ENCODE peak calls at places on chromosomes 13 and 19, in eight cellular contexts. Z is neural crest cell, S is endodermal cell, L is astrocyte, X is body of pancreas, Y is colonic mucosa, B is mesothelial cell of epicardium, P is BE2C. C is an unnamed sample.
A peak's percentile ranks its signal among the peaks of the same experiment; 100 is the strongest.

GRCh38 chr13:33367186-33367895 is 81.8 kb upstream of the STARD13 start:
- DNase-seq in P (no peak), S (no peak), X (no peak), Y (no peak), B (no peak), L (no peak), Z (no peak), C (no peak)

GRCh38 chr13:42393573-42394360 is 121.8 kb downstream of the AKAP11 start:
- DNase-seq in B (no peak), S (no peak), Z (no peak), L (no peak), Y (no peak), P (no peak), X (no peak), C (no peak)

GRCh38 chr13:39202746-39203145 is 164.5 kb downstream of the NHLRC3 start:
- DNase-seq in S (no peak), B (no peak), Y (no peak), X (no peak), Z (no peak), P (no peak), L (no peak), C (no peak)

GRCh38 chr19:16330811-16331690 is 6.4 kb downstream of the KLF2 start:
- DNase-seq in L (no peak), X (no peak), Y (no peak), B (no peak), Z (no peak), P (no peak), S (no peak), C (no peak)

GRCh38 chr19:18674616-18675015 is 8.9 kb upstream of the CRTC1 start:
- DNase-seq in Y (no peak), L (peak; percentile 27), B (no peak), X (no peak), P (no peak), S (no peak), Z (no peak), C (no peak)

GRCh38 chr13:114128624-114129522 is 3.5 kb downstream of the RASA3 start:
- DNase-seq in S (no peak), P (no peak), Y (peak; percentile 67), B (no peak), L (peak; percentile 95), X (peak; percentile 48), Z (no peak), C (no peak)

GRCh38 chr13:43132228-43132627 is 108.8 kb downstream of the DNAJC15 start:
- DNase-seq in L (peak; percentile 36), S (peak; percentile 87), P (peak; percentile 47), Z (no peak), X (peak; percentile 27), B (no peak), Y (peak; percentile 25), C (no peak)

GRCh38 chr19:30342901-30343300 is 29.3 kb upstream of the ZNF536 start:
- DNase-seq in Y (no peak), X (no peak), L (no peak), Z (no peak), B (no peak), S (no peak), P (no peak), C (no peak)

GRCh38 chr19:45613926-45614725 is 12.1 kb upstream of the GPR4 start:
- DNase-seq in S (no peak), L (peak; percentile 86), P (no peak), Y (peak; percentile 83), X (no peak), B (no peak), Z (no peak), C (no peak)

GRCh38 chr19:58237324-58237723 is 8.6 kb downstream of the ZNF544 start:
- DNase-seq in Z (no peak), P (no peak), Y (no peak), X (no peak), S (no peak), B (no peak), L (no peak), C (no peak)

GRCh38 chr13:76709851-76710250 is 176.4 kb downstream of the KCTD12 start:
- DNase-seq in Y (no peak), S (no peak), Z (no peak), X (no peak), L (peak; percentile 18), B (no peak), P (no peak), C (no peak)

GRCh38 chr13:23707674-23708073 is 137.5 kb downstream of the TNFRSF19 start:
- DNase-seq in Z (no peak), X (peak; percentile 32), P (no peak), S (no peak), Y (no peak), L (no peak), B (no peak), C (no peak)
- TF ChIP-seq CTCF in Z (peak; percentile 26), X (peak; percentile 21), P (peak; percentile 36), S (peak; percentile 56), Y (no peak), L (peak; percentile 3), B (no peak), C (no peak)

DNA sequence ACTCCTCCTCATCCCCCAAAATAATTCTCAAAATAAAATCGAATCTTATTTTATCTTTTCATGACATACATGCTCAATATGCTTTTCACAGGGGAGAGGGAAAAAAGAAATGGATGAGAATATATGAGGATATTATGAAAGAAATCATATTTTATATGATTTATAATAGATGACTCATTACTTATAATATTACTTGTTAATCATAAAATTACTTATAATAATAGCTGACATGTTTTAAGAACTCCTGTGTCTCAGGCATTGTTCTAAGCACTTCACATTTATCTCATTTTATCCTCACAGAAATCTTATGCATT is 3.0 kb upstream of the CEACAM3 start:
- DNase-seq in X (no peak), S (no peak), Z (no peak), Y (no peak), B (no peak), L (no peak), P (no peak), C (no peak)
- TF ChIP-seq CTCF in X (no peak), S (no peak), Z (peak; percentile 13), Y (no peak), B (no peak), L (no peak), P (no peak), C (peak; percentile 12)

DNA sequence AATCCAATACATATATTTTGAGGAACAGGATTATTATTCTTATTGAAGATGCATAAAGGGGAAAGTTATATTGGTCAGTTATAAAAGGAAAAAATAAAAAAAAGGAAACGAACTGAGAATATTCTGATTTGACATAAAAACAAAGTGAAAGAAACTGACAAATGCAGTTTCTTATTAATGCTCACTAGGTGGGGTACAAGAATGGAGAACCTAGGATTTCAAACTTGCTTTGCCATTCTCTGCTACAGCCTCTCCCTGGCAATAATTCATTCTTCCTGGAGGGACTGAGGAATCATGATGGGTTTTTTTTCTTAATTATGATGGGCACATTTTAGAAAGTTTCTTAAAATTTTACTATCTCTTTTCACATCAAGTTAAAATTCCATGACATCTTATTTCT is 154.9 kb downstream of the PCDH9 start:
- DNase-seq in X (no peak), B (no peak), Z (no peak), S (no peak), P (no peak), Y (no peak), L (no peak), C (no peak)
- TF ChIP-seq CTCF in X (peak; percentile 16), B (no peak), Z (peak; percentile 14), S (peak; percentile 60), P (peak; percentile 37), Y (no peak), L (no peak), C (no peak)

GRCh38 chr13:111027481-111028439 is 87.3 kb upstream of the ARHGEF7 start:
- DNase-seq in S (no peak), P (no peak), L (no peak), Y (no peak), B (no peak), X (no peak), Z (no peak), C (no peak)

GRCh38 chr13:111021270-111021669 is 93.8 kb upstream of the ARHGEF7 start:
- DNase-seq in B (no peak), L (no peak), Z (no peak), X (no peak), P (no peak), Y (no peak), S (no peak), C (no peak)

GRCh38 chr13:111022886-111023285 is 92.2 kb upstream of the ARHGEF7 start:
- DNase-seq in Y (no peak), X (no peak), B (no peak), S (no peak), Z (no peak), P (no peak), L (no peak), C (no peak)

GRCh38 chr13:111022241-111022640 is 92.9 kb upstream of the ARHGEF7 start:
- DNase-seq in P (no peak), S (no peak), Y (no peak), B (no peak), L (no peak), X (no peak), Z (no peak), C (no peak)

DNA sequence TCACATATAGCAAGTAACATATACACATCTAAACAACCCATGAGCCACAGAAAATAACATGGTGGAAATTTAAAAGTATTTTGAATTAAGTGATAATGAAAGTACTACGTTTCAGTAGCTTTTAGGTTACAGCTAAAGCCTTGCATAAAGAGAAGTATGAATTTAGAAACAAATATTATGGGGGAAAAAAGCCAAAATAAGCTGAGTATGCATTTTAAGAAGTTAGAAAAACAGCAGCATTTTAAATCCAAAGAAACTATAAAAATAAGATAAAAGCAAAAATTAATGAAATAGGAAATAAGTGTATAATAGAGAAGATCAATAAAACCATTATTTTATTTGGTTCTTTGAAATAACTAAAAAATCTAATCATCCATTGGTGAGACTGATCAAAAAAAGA is 89.8 kb upstream of the ARHGEF7 start:
- DNase-seq in X (no peak), Z (no peak), B (no peak), S (no peak), L (no peak), P (no peak), Y (no peak), C (no peak)
- TF ChIP-seq CTCF in X (no peak), Z (no peak), B (no peak), S (no peak), L (no peak), P (no peak), Y (no peak), C (no peak)

C was measured in glutamatergic neuron.